ENCODE peak calls at places on chromosome 19, in five cellular contexts. One of them, this sample, is unnamed. For H3K4me1, the result is how much of the 10 kb centered on the place peaks cover.

GRCh38 chr19:34639491-34640085 is 37.4 kb downstream of the SCGB2B2 start:
- DNase-seq in MM.1S: peak
- DNase-seq in sigmoid colon: no peak
- DNase-seq in heart left ventricle: peak
- DNase-seq in endodermal cell: peak
- DNase-seq in this sample: peak

GRCh38 chr19:54186351-54186750 is 3.0 kb downstream of the MBOAT7 start:
- DNase-seq in MM.1S: no peak
- DNase-seq in sigmoid colon: no peak
- DNase-seq in endodermal cell: no peak
- DNase-seq in heart left ventricle: no peak
- DNase-seq in this sample: no peak

GRCh38 chr19:6772028-6772865 is at the start of gene VAV1:
- DNase-seq in MM.1S: peak
- DNase-seq in endodermal cell: peak
- DNase-seq in heart left ventricle: peak
- DNase-seq in sigmoid colon: no peak
- DNase-seq in this sample: no peak

GRCh38 chr19:15423130-15423529 is 4.3 kb upstream of the AKAP8L start:
- DNase-seq in heart left ventricle: no peak
- DNase-seq in endodermal cell: no peak
- DNase-seq in sigmoid colon: no peak
- DNase-seq in MM.1S: no peak
- DNase-seq in this sample: no peak

GRCh38 chr19:41997121-41997850 is 3.3 kb upstream of the ATP1A3 start:
- DNase-seq in heart left ventricle: no peak
- DNase-seq in endodermal cell: peak
- DNase-seq in MM.1S: peak
- DNase-seq in sigmoid colon: no peak
- DNase-seq in this sample: peak

GRCh38 chr19:18493440-18494266 is 28.2 kb downstream of the ELL start:
- DNase-seq in sigmoid colon: peak
- DNase-seq in heart left ventricle: no peak
- DNase-seq in endodermal cell: no peak
- DNase-seq in MM.1S: no peak
- DNase-seq in this sample: no peak

GRCh38 chr19:50551713-50552187 is 16.5 kb downstream of the LRRC4B start:
- DNase-seq in heart left ventricle: no peak
- DNase-seq in endodermal cell: peak
- DNase-seq in MM.1S: no peak
- DNase-seq in sigmoid colon: no peak
- DNase-seq in this sample: no peak

GRCh38 chr19:48676887-48677286 is 4.1 kb upstream of the NTN5 start:
- DNase-seq in heart left ventricle: no peak
- DNase-seq in endodermal cell: no peak
- DNase-seq in MM.1S: no peak
- DNase-seq in sigmoid colon: no peak
- DNase-seq in this sample: no peak

GRCh38 chr19:19488041-19488874 is 27.1 kb downstream of the TSSK6 start:
- DNase-seq in sigmoid colon: no peak
- DNase-seq in heart left ventricle: no peak
- DNase-seq in endodermal cell: peak
- DNase-seq in MM.1S: no peak
- DNase-seq in this sample: peak

GRCh38 chr19:1933942-1934341 is 7.0 kb upstream of the CSNK1G2 start:
- DNase-seq in MM.1S: no peak
- DNase-seq in sigmoid colon: no peak
- DNase-seq in endodermal cell: no peak
- DNase-seq in heart left ventricle: no peak
- DNase-seq in this sample: no peak

GRCh38 chr19:1929051-1929742 is 11.8 kb upstream of the CSNK1G2 start:
- DNase-seq in MM.1S: peak
- DNase-seq in sigmoid colon: peak
- DNase-seq in endodermal cell: peak
- DNase-seq in heart left ventricle: peak
- DNase-seq in this sample: peak

GRCh38 chr19:1932395-1932794 is 8.6 kb upstream of the CSNK1G2 start:
- DNase-seq in sigmoid colon: no peak
- DNase-seq in endodermal cell: no peak
- DNase-seq in MM.1S: no peak
- DNase-seq in heart left ventricle: no peak
- DNase-seq in this sample: no peak

GRCh38 chr19:1933245-1933644 is 7.7 kb upstream of the CSNK1G2 start:
- DNase-seq in sigmoid colon: no peak
- DNase-seq in MM.1S: no peak
- DNase-seq in endodermal cell: no peak
- DNase-seq in heart left ventricle: no peak
- DNase-seq in this sample: no peak

DNA sequence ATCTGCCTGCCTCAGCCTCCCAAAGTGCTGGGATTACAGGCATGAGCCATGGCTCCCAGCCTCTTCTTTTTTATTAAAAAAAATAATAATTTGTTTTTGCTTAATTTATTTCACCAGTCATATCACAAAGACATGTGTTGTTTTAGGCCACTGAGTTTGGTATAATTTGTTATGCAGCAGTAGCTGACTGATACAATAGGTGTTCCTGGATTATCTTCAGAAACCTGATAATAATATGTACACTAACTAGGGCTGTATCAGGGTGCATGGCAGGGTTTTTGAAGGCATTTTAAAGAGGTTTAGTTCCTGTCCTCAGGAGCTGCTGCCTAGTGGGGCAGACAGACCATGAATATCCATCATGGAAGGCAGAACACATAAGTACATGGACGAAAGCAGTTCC is 9.5 kb upstream of the CSNK1G2 start:
- DNase-seq in endodermal cell: no peak
- DNase-seq in sigmoid colon: no peak
- DNase-seq in MM.1S: no peak
- DNase-seq in heart left ventricle: no peak
- DNase-seq in this sample: no peak
- H3K4me1 ChIP-seq in endodermal cell: under half
- H3K4me1 ChIP-seq in sigmoid colon: under half
- H3K4me1 ChIP-seq in MM.1S: under half
- H3K4me1 ChIP-seq in heart left ventricle: under half
- H3K4me1 ChIP-seq in this sample: under half

GRCh38 chr19:806815-807421 is 9.7 kb downstream of the PTBP1 start:
- DNase-seq in endodermal cell: peak
- DNase-seq in MM.1S: no peak
- DNase-seq in sigmoid colon: no peak
- DNase-seq in heart left ventricle: no peak
- DNase-seq in this sample: no peak
- TF ChIP-seq CTCF in endodermal cell: peak
- TF ChIP-seq CTCF in MM.1S: no peak
- TF ChIP-seq CTCF in sigmoid colon: no peak
- TF ChIP-seq CTCF in heart left ventricle: no peak
- TF ChIP-seq CTCF in this sample: no peak

GRCh38 chr19:45450042-45450380 is 17.8 kb upstream of the FOSB start:
- DNase-seq in heart left ventricle: no peak
- DNase-seq in sigmoid colon: no peak
- DNase-seq in MM.1S: no peak
- DNase-seq in endodermal cell: no peak
- DNase-seq in this sample: no peak
- H3K4me1 ChIP-seq in heart left ventricle: under half
- H3K4me1 ChIP-seq in sigmoid colon: under half
- H3K4me1 ChIP-seq in MM.1S: under half
- H3K4me1 ChIP-seq in endodermal cell: under half
- H3K4me1 ChIP-seq in this sample: under half

GRCh38 chr19:1308718-1309117 is 23.0 kb downstream of the EFNA2 start:
- DNase-seq in endodermal cell: no peak
- DNase-seq in sigmoid colon: no peak
- DNase-seq in MM.1S: no peak
- DNase-seq in heart left ventricle: no peak
- DNase-seq in this sample: peak
- TF ChIP-seq CTCF in endodermal cell: no peak
- TF ChIP-seq CTCF in sigmoid colon: no peak
- TF ChIP-seq CTCF in MM.1S: no peak
- TF ChIP-seq CTCF in heart left ventricle: no peak
- TF ChIP-seq CTCF in this sample: no peak

DNA sequence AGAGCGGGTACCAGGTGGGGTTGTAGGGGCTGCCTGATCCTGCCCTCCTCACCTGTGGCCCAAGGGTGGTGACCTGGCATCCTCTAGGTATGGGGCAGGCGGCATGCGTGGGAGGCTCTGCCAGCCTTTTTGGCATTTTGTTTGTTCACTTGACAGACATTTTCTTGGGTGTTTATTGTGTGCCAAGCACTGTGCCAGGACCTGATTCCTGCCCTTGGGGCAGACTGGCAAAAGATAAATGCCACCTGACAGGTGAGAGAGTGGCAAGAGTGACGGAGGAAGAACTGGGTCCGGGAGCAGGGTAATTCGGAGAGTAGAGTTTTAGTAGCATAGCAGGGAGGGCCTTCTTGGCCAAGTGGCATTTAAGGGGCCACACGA is 6.0 kb downstream of the RAB11B start:
- DNase-seq in sigmoid colon: no peak
- DNase-seq in MM.1S: no peak
- DNase-seq in endodermal cell: no peak
- DNase-seq in heart left ventricle: no peak
- DNase-seq in this sample: no peak
- H3K4me1 ChIP-seq in sigmoid colon: under half
- H3K4me1 ChIP-seq in MM.1S: under half
- H3K4me1 ChIP-seq in endodermal cell: under half
- H3K4me1 ChIP-seq in heart left ventricle: half or more
- H3K4me1 ChIP-seq in this sample: under half

GRCh38 chr19:13096968-13097330 is 5.7 kb downstream of the LYL1 start:
- DNase-seq in sigmoid colon: no peak
- DNase-seq in endodermal cell: no peak
- DNase-seq in heart left ventricle: no peak
- DNase-seq in MM.1S: no peak
- DNase-seq in this sample: no peak

GRCh38 chr19:13094771-13095392 is 7.8 kb downstream of the LYL1 start:
- DNase-seq in heart left ventricle: no peak
- DNase-seq in endodermal cell: peak
- DNase-seq in MM.1S: no peak
- DNase-seq in sigmoid colon: no peak
- DNase-seq in this sample: peak

GRCh38 chr19:13095393-13095784 is 7.3 kb downstream of the LYL1 start:
- DNase-seq in endodermal cell: peak
- DNase-seq in sigmoid colon: no peak
- DNase-seq in heart left ventricle: no peak
- DNase-seq in MM.1S: peak
- DNase-seq in this sample: no peak

GRCh38 chr19:13097331-13098258 is 5.1 kb downstream of the LYL1 start:
- DNase-seq in sigmoid colon: peak
- DNase-seq in endodermal cell: no peak
- DNase-seq in heart left ventricle: peak
- DNase-seq in MM.1S: no peak
- DNase-seq in this sample: no peak

GRCh38 chr19:13095934-13096890 is 6.4 kb downstream of the LYL1 start:
- DNase-seq in sigmoid colon: peak
- DNase-seq in endodermal cell: peak
- DNase-seq in MM.1S: no peak
- DNase-seq in heart left ventricle: no peak
- DNase-seq in this sample: peak
- TF ChIP-seq CTCF in sigmoid colon: no peak
- TF ChIP-seq CTCF in endodermal cell: peak
- TF ChIP-seq CTCF in MM.1S: peak
- TF ChIP-seq CTCF in heart left ventricle: no peak
- TF ChIP-seq CTCF in this sample: peak

GRCh38 chr19:4113398-4114088 is 10.4 kb downstream of the MAP2K2 start:
- DNase-seq in sigmoid colon: no peak
- DNase-seq in heart left ventricle: no peak
- DNase-seq in MM.1S: no peak
- DNase-seq in endodermal cell: no peak
- DNase-seq in this sample: no peak
- H3K4me1 ChIP-seq in sigmoid colon: under half
- H3K4me1 ChIP-seq in heart left ventricle: under half
- H3K4me1 ChIP-seq in MM.1S: under half
- H3K4me1 ChIP-seq in endodermal cell: under half
- H3K4me1 ChIP-seq in this sample: under half